ENCODE peak calls at places on chromosomes 2 and 18, in seven cellular contexts. One of them, this sample, is unnamed.

GRCh38 chr18:61554117-61554776 is 221.0 kb downstream of the CDH20 start:
- DNase-seq in A549: no peak
- DNase-seq in fibroblast of mammary gland: no peak
- DNase-seq in M059J: no peak
- DNase-seq in activated CD4-positive, alpha-beta T cell treated with anti-CD3 and anti-CD28 coated beads, Interleukin-2, amount 50 U/mL, for 1 hour: peak
- DNase-seq in CD8-positive, alpha-beta T cell: peak
- DNase-seq in NCI-H1092: no peak
- DNase-seq in this sample: no peak

GRCh38 chr2:187390891-187391290 is 57.2 kb downstream of the CALCRL start:
- DNase-seq in A549: peak
- DNase-seq in fibroblast of mammary gland: peak
- DNase-seq in M059J: peak
- DNase-seq in activated CD4-positive, alpha-beta T cell treated with anti-CD3 and anti-CD28 coated beads, Interleukin-2, amount 50 U/mL, for 1 hour: no peak
- DNase-seq in CD8-positive, alpha-beta T cell: no peak
- DNase-seq in NCI-H1092: no peak
- DNase-seq in this sample: no peak

GRCh38 chr2:57936216-57936615 is 110.4 kb upstream of the VRK2 start:
- DNase-seq in A549: no peak
- DNase-seq in fibroblast of mammary gland: peak
- DNase-seq in M059J: peak
- DNase-seq in activated CD4-positive, alpha-beta T cell treated with anti-CD3 and anti-CD28 coated beads, Interleukin-2, amount 50 U/mL, for 1 hour: no peak
- DNase-seq in CD8-positive, alpha-beta T cell: no peak
- DNase-seq in NCI-H1092: no peak
- DNase-seq in this sample: no peak

GRCh38 chr2:119267604-119268003 is 44.0 kb downstream of the STEAP3 start:
- DNase-seq in A549: no peak
- DNase-seq in fibroblast of mammary gland: no peak
- DNase-seq in M059J: no peak
- DNase-seq in activated CD4-positive, alpha-beta T cell treated with anti-CD3 and anti-CD28 coated beads, Interleukin-2, amount 50 U/mL, for 1 hour: no peak
- DNase-seq in CD8-positive, alpha-beta T cell: no peak
- DNase-seq in NCI-H1092: no peak
- DNase-seq in this sample: no peak

GRCh38 chr2:25251461-25252273 is 83.3 kb upstream of the POMC start:
- DNase-seq in A549: peak
- DNase-seq in fibroblast of mammary gland: no peak
- DNase-seq in M059J: peak
- DNase-seq in activated CD4-positive, alpha-beta T cell treated with anti-CD3 and anti-CD28 coated beads, Interleukin-2, amount 50 U/mL, for 1 hour: peak
- DNase-seq in CD8-positive, alpha-beta T cell: peak
- DNase-seq in NCI-H1092: peak
- DNase-seq in this sample: no peak

GRCh38 chr2:20355131-20355530 is 4.5 kb upstream of the PUM2 start:
- DNase-seq in A549: no peak
- DNase-seq in fibroblast of mammary gland: peak
- DNase-seq in M059J: peak
- DNase-seq in activated CD4-positive, alpha-beta T cell treated with anti-CD3 and anti-CD28 coated beads, Interleukin-2, amount 50 U/mL, for 1 hour: no peak
- DNase-seq in CD8-positive, alpha-beta T cell: no peak
- DNase-seq in NCI-H1092: no peak
- DNase-seq in this sample: no peak

GRCh38 chr2:239814136-239814916 is 210.8 kb downstream of the NDUFA10 start:
- DNase-seq in A549: no peak
- DNase-seq in fibroblast of mammary gland: peak
- DNase-seq in M059J: peak
- DNase-seq in activated CD4-positive, alpha-beta T cell treated with anti-CD3 and anti-CD28 coated beads, Interleukin-2, amount 50 U/mL, for 1 hour: no peak
- DNase-seq in CD8-positive, alpha-beta T cell: no peak
- DNase-seq in NCI-H1092: peak
- DNase-seq in this sample: peak

GRCh38 chr2:217026570-217026969 is 166.7 kb upstream of the TNP1 start:
- DNase-seq in A549: no peak
- DNase-seq in fibroblast of mammary gland: no peak
- DNase-seq in M059J: no peak
- DNase-seq in activated CD4-positive, alpha-beta T cell treated with anti-CD3 and anti-CD28 coated beads, Interleukin-2, amount 50 U/mL, for 1 hour: no peak
- DNase-seq in CD8-positive, alpha-beta T cell: no peak
- DNase-seq in NCI-H1092: no peak
- DNase-seq in this sample: no peak

GRCh38 chr2:38174646-38175096 is 98.7 kb upstream of the CYP1B1 start:
- DNase-seq in A549: no peak
- DNase-seq in fibroblast of mammary gland: peak
- DNase-seq in M059J: peak
- DNase-seq in activated CD4-positive, alpha-beta T cell treated with anti-CD3 and anti-CD28 coated beads, Interleukin-2, amount 50 U/mL, for 1 hour: no peak
- DNase-seq in CD8-positive, alpha-beta T cell: no peak
- DNase-seq in NCI-H1092: no peak
- DNase-seq in this sample: no peak

GRCh38 chr2:80151651-80152050 is 152.9 kb downstream of the LRRTM1 start:
- DNase-seq in A549: no peak
- DNase-seq in fibroblast of mammary gland: no peak
- DNase-seq in M059J: no peak
- DNase-seq in activated CD4-positive, alpha-beta T cell treated with anti-CD3 and anti-CD28 coated beads, Interleukin-2, amount 50 U/mL, for 1 hour: no peak
- DNase-seq in CD8-positive, alpha-beta T cell: no peak
- DNase-seq in NCI-H1092: no peak
- DNase-seq in this sample: no peak

GRCh38 chr18:43805646-43806194 is 528.4 kb upstream of the SYT4 start:
- DNase-seq in A549: no peak
- DNase-seq in fibroblast of mammary gland: peak
- DNase-seq in M059J: peak
- DNase-seq in activated CD4-positive, alpha-beta T cell treated with anti-CD3 and anti-CD28 coated beads, Interleukin-2, amount 50 U/mL, for 1 hour: no peak
- DNase-seq in CD8-positive, alpha-beta T cell: no peak
- DNase-seq in NCI-H1092: no peak
- DNase-seq in this sample: no peak

This sample was measured in mesenteric fat pad.